ENCODE peak calls at places on chromosome 14, in eight cellular contexts. One of them, this sample, is unnamed.

GRCh38 chr14:103551338-103551762 is 11.1 kb downstream of the BAG5 start:
- DNase-seq in AG08396: no peak
- DNase-seq in H1: no peak
- DNase-seq in upper lobe of right lung: peak; percentile 69
- DNase-seq in cardiac fibroblast: no peak
- DNase-seq in MCF 10A: no peak
- DNase-seq in NCI-H2029: no peak
- DNase-seq in retina: no peak
- DNase-seq in this sample: no peak

GRCh38 chr14:61381589-61381988 is 60.2 kb downstream of the PRKCH start:
- DNase-seq in AG08396: no peak
- DNase-seq in H1: no peak
- DNase-seq in upper lobe of right lung: peak; percentile 70
- DNase-seq in cardiac fibroblast: no peak
- DNase-seq in MCF 10A: peak; percentile 46
- DNase-seq in NCI-H2029: no peak
- DNase-seq in retina: no peak
- DNase-seq in this sample: no peak

GRCh38 chr14:70821916-70822705 is 12.8 kb upstream of the MAP3K9 start:
- DNase-seq in AG08396: peak; percentile 79
- DNase-seq in H1: peak; percentile 82
- DNase-seq in upper lobe of right lung: peak; percentile 75
- DNase-seq in cardiac fibroblast: peak; percentile 49
- DNase-seq in MCF 10A: peak; percentile 50
- DNase-seq in NCI-H2029: no peak
- DNase-seq in retina: peak; percentile 86
- DNase-seq in this sample: peak; percentile 41

GRCh38 chr14:102215071-102215470 is 75.4 kb downstream of the WDR20 start:
- DNase-seq in AG08396: peak; percentile 84
- DNase-seq in H1: no peak
- DNase-seq in upper lobe of right lung: peak; percentile 38
- DNase-seq in cardiac fibroblast: peak; percentile 65
- DNase-seq in MCF 10A: no peak
- DNase-seq in NCI-H2029: no peak
- DNase-seq in retina: peak; percentile 41
- DNase-seq in this sample: peak; percentile 82

GRCh38 chr14:93939304-93940229 is 12.4 kb downstream of the FAM181A start:
- DNase-seq in AG08396: peak; percentile 86
- DNase-seq in H1: peak; percentile 99
- DNase-seq in upper lobe of right lung: peak; percentile 91
- DNase-seq in cardiac fibroblast: peak; percentile 69
- DNase-seq in MCF 10A: peak; percentile 74
- DNase-seq in NCI-H2029: peak; percentile 19
- DNase-seq in retina: peak; percentile 93
- DNase-seq in this sample: peak; percentile 67

GRCh38 chr14:99757331-99758070 is 35.7 kb upstream of the EML1 start:
- DNase-seq in AG08396: peak; percentile 76
- DNase-seq in H1: no peak
- DNase-seq in upper lobe of right lung: peak; percentile 30
- DNase-seq in cardiac fibroblast: peak; percentile 98
- DNase-seq in MCF 10A: peak; percentile 91
- DNase-seq in NCI-H2029: no peak
- DNase-seq in retina: no peak
- DNase-seq in this sample: peak; percentile 98

GRCh38 chr14:104016873-104017650 is 68.4 kb upstream of the ASPG start:
- DNase-seq in AG08396: no peak
- DNase-seq in H1: no peak
- DNase-seq in upper lobe of right lung: no peak
- DNase-seq in cardiac fibroblast: no peak
- DNase-seq in MCF 10A: no peak
- DNase-seq in NCI-H2029: no peak
- DNase-seq in retina: no peak
- DNase-seq in this sample: no peak

GRCh38 chr14:69500736-69501135 is 16.2 kb downstream of the PLEKHD1 start:
- DNase-seq in AG08396: no peak
- DNase-seq in H1: no peak
- DNase-seq in upper lobe of right lung: peak; percentile 58
- DNase-seq in cardiac fibroblast: no peak
- DNase-seq in MCF 10A: no peak
- DNase-seq in NCI-H2029: no peak
- DNase-seq in retina: no peak
- DNase-seq in this sample: no peak

GRCh38 chr14:96156804-96157760 is 47.6 kb upstream of the BDKRB2 start:
- DNase-seq in AG08396: no peak
- DNase-seq in H1: no peak
- DNase-seq in upper lobe of right lung: no peak
- DNase-seq in cardiac fibroblast: no peak
- DNase-seq in MCF 10A: no peak
- DNase-seq in NCI-H2029: no peak
- DNase-seq in retina: no peak
- DNase-seq in this sample: no peak

GRCh38 chr14:95332641-95333040 is 12.9 kb upstream of the CLMN start:
- DNase-seq in AG08396: no peak
- DNase-seq in H1: no peak
- DNase-seq in upper lobe of right lung: no peak
- DNase-seq in cardiac fibroblast: no peak
- DNase-seq in MCF 10A: no peak
- DNase-seq in NCI-H2029: no peak
- DNase-seq in retina: no peak
- DNase-seq in this sample: no peak

This sample was measured in PC-3.